ENCODE peak calls at places on chromosome 4, in eight cellular contexts. One of them, this sample, is unnamed.

GRCh38 chr4:112704991-112705845 is 68.3 kb downstream of the LARP7 start:
- DNase-seq in tibial artery: peak; percentile 28
- DNase-seq in heart right ventricle: peak; percentile 38
- DNase-seq in tibial nerve: no peak
- DNase-seq in heart left ventricle: peak; percentile 64
- DNase-seq in brain microvascular endothelial cell: peak; percentile 77
- DNase-seq in A549: peak; percentile 18
- DNase-seq in HFF-Myc: no peak
- DNase-seq in this sample: peak; percentile 82

GRCh38 chr4:153497091-153497531 is 31.0 kb downstream of the TMEM131L start:
- DNase-seq in tibial artery: no peak
- DNase-seq in heart right ventricle: no peak
- DNase-seq in tibial nerve: no peak
- DNase-seq in heart left ventricle: no peak
- DNase-seq in brain microvascular endothelial cell: peak; percentile 26
- DNase-seq in A549: no peak
- DNase-seq in HFF-Myc: no peak
- DNase-seq in this sample: peak; percentile 46

GRCh38 chr4:164596318-164596878 is 157.5 kb upstream of the SMIM31 start:
- DNase-seq in tibial artery: no peak
- DNase-seq in heart right ventricle: no peak
- DNase-seq in tibial nerve: no peak
- DNase-seq in heart left ventricle: no peak
- DNase-seq in brain microvascular endothelial cell: no peak
- DNase-seq in A549: no peak
- DNase-seq in HFF-Myc: no peak
- DNase-seq in this sample: no peak

GRCh38 chr4:119729815-119730643 is 101.4 kb upstream of the PDE5A start:
- DNase-seq in tibial artery: peak; percentile 43
- DNase-seq in heart right ventricle: peak; percentile 55
- DNase-seq in tibial nerve: no peak
- DNase-seq in heart left ventricle: peak; percentile 66
- DNase-seq in brain microvascular endothelial cell: peak; percentile 98
- DNase-seq in A549: peak; percentile 26
- DNase-seq in HFF-Myc: peak; percentile 82
- DNase-seq in this sample: peak; percentile 90

GRCh38 chr4:115537387-115537786 is 424.0 kb upstream of the NDST4 start:
- DNase-seq in tibial artery: no peak
- DNase-seq in heart right ventricle: no peak
- DNase-seq in tibial nerve: no peak
- DNase-seq in heart left ventricle: no peak
- DNase-seq in brain microvascular endothelial cell: no peak
- DNase-seq in A549: no peak
- DNase-seq in HFF-Myc: no peak
- DNase-seq in this sample: peak; percentile 46

GRCh38 chr4:163132469-163133222 is 34.0 kb downstream of the NAF1 start:
- DNase-seq in tibial artery: no peak
- DNase-seq in heart right ventricle: no peak
- DNase-seq in tibial nerve: no peak
- DNase-seq in heart left ventricle: no peak
- DNase-seq in brain microvascular endothelial cell: no peak
- DNase-seq in A549: no peak
- DNase-seq in HFF-Myc: no peak
- DNase-seq in this sample: no peak

GRCh38 chr4:57652765-57653164 is 542.6 kb upstream of the IGFBP7 start:
- DNase-seq in tibial artery: no peak
- DNase-seq in heart right ventricle: no peak
- DNase-seq in tibial nerve: no peak
- DNase-seq in heart left ventricle: no peak
- DNase-seq in brain microvascular endothelial cell: no peak
- DNase-seq in A549: no peak
- DNase-seq in HFF-Myc: no peak
- DNase-seq in this sample: no peak

GRCh38 chr4:80685219-80685618 is 345.3 kb upstream of the BMP3 start:
- DNase-seq in tibial artery: no peak
- DNase-seq in heart right ventricle: no peak
- DNase-seq in tibial nerve: no peak
- DNase-seq in heart left ventricle: no peak
- DNase-seq in brain microvascular endothelial cell: no peak
- DNase-seq in A549: no peak
- DNase-seq in HFF-Myc: no peak
- DNase-seq in this sample: no peak

GRCh38 chr4:111652986-111653385 is 492.3 kb upstream of the FAM241A start:
- DNase-seq in tibial artery: no peak
- DNase-seq in heart right ventricle: no peak
- DNase-seq in tibial nerve: no peak
- DNase-seq in heart left ventricle: no peak
- DNase-seq in brain microvascular endothelial cell: no peak
- DNase-seq in A549: no peak
- DNase-seq in HFF-Myc: no peak
- DNase-seq in this sample: no peak

GRCh38 chr4:2300431-2300861 is 38.5 kb upstream of the MXD4 start:
- DNase-seq in tibial artery: no peak
- DNase-seq in heart right ventricle: no peak
- DNase-seq in tibial nerve: no peak
- DNase-seq in heart left ventricle: peak; percentile 14
- DNase-seq in brain microvascular endothelial cell: no peak
- DNase-seq in A549: no peak
- DNase-seq in HFF-Myc: no peak
- DNase-seq in this sample: no peak

GRCh38 chr4:93394488-93395185 is 433.9 kb upstream of the ATOH1 start:
- DNase-seq in tibial artery: no peak
- DNase-seq in heart right ventricle: no peak
- DNase-seq in tibial nerve: no peak
- DNase-seq in heart left ventricle: no peak
- DNase-seq in brain microvascular endothelial cell: peak; percentile 2
- DNase-seq in A549: no peak
- DNase-seq in HFF-Myc: no peak
- DNase-seq in this sample: peak; percentile 40

GRCh38 chr4:17966312-17966711 is 55.2 kb downstream of the LCORL start:
- DNase-seq in tibial artery: no peak
- DNase-seq in heart right ventricle: no peak
- DNase-seq in tibial nerve: no peak
- DNase-seq in heart left ventricle: no peak
- DNase-seq in brain microvascular endothelial cell: no peak
- DNase-seq in A549: no peak
- DNase-seq in HFF-Myc: no peak
- DNase-seq in this sample: no peak

GRCh38 chr4:98976716-98977115 is 18.8 kb upstream of the METAP1 start:
- DNase-seq in tibial artery: no peak
- DNase-seq in heart right ventricle: no peak
- DNase-seq in tibial nerve: no peak
- DNase-seq in heart left ventricle: no peak
- DNase-seq in brain microvascular endothelial cell: peak; percentile 76
- DNase-seq in A549: no peak
- DNase-seq in HFF-Myc: no peak
- DNase-seq in this sample: peak; percentile 23

GRCh38 chr4:19177616-19178015 is 1074.1 kb upstream of the SLIT2 start:
- DNase-seq in tibial artery: no peak
- DNase-seq in heart right ventricle: no peak
- DNase-seq in tibial nerve: no peak
- DNase-seq in heart left ventricle: no peak
- DNase-seq in brain microvascular endothelial cell: peak; percentile 44
- DNase-seq in A549: no peak
- DNase-seq in HFF-Myc: no peak
- DNase-seq in this sample: no peak

GRCh38 chr4:85780664-85781063 is 305.7 kb downstream of the ARHGAP24 start:
- DNase-seq in tibial artery: no peak
- DNase-seq in heart right ventricle: no peak
- DNase-seq in tibial nerve: no peak
- DNase-seq in heart left ventricle: no peak
- DNase-seq in brain microvascular endothelial cell: peak; percentile 67
- DNase-seq in A549: no peak
- DNase-seq in HFF-Myc: no peak
- DNase-seq in this sample: peak; percentile 69

GRCh38 chr4:123031664-123032063 is 109.3 kb upstream of the NUDT6 start:
- DNase-seq in tibial artery: no peak
- DNase-seq in heart right ventricle: no peak
- DNase-seq in tibial nerve: no peak
- DNase-seq in heart left ventricle: no peak
- DNase-seq in brain microvascular endothelial cell: no peak
- DNase-seq in A549: no peak
- DNase-seq in HFF-Myc: no peak
- DNase-seq in this sample: no peak

GRCh38 chr4:128315756-128316520 is 28.3 kb upstream of the PGRMC2 start:
- DNase-seq in tibial artery: no peak
- DNase-seq in heart right ventricle: no peak
- DNase-seq in tibial nerve: no peak
- DNase-seq in heart left ventricle: no peak
- DNase-seq in brain microvascular endothelial cell: no peak
- DNase-seq in A549: no peak
- DNase-seq in HFF-Myc: no peak
- DNase-seq in this sample: no peak

GRCh38 chr4:1500966-1501753 is 94.9 kb upstream of the NKX1-1 start:
- DNase-seq in tibial artery: no peak
- DNase-seq in heart right ventricle: no peak
- DNase-seq in tibial nerve: no peak
- DNase-seq in heart left ventricle: peak; percentile 7
- DNase-seq in brain microvascular endothelial cell: no peak
- DNase-seq in A549: no peak
- DNase-seq in HFF-Myc: no peak
- DNase-seq in this sample: no peak

GRCh38 chr4:12265554-12265953 is 836.9 kb upstream of the HS3ST1 start:
- DNase-seq in tibial artery: no peak
- DNase-seq in heart right ventricle: no peak
- DNase-seq in tibial nerve: no peak
- DNase-seq in heart left ventricle: no peak
- DNase-seq in brain microvascular endothelial cell: no peak
- DNase-seq in A549: no peak
- DNase-seq in HFF-Myc: no peak
- DNase-seq in this sample: no peak

GRCh38 chr4:87038837-87039715 is 104.3 kb downstream of the AFF1 start:
- DNase-seq in tibial artery: peak; percentile 86
- DNase-seq in heart right ventricle: peak; percentile 71
- DNase-seq in tibial nerve: no peak
- DNase-seq in heart left ventricle: peak; percentile 81
- DNase-seq in brain microvascular endothelial cell: peak; percentile 90
- DNase-seq in A549: peak; percentile 54
- DNase-seq in HFF-Myc: no peak
- DNase-seq in this sample: peak; percentile 98

GRCh38 chr4:89108068-89108467 is 3.3 kb upstream of the TIGD2 start:
- DNase-seq in tibial artery: no peak
- DNase-seq in heart right ventricle: no peak
- DNase-seq in tibial nerve: no peak
- DNase-seq in heart left ventricle: no peak
- DNase-seq in brain microvascular endothelial cell: no peak
- DNase-seq in A549: no peak
- DNase-seq in HFF-Myc: no peak
- DNase-seq in this sample: no peak

DNA sequence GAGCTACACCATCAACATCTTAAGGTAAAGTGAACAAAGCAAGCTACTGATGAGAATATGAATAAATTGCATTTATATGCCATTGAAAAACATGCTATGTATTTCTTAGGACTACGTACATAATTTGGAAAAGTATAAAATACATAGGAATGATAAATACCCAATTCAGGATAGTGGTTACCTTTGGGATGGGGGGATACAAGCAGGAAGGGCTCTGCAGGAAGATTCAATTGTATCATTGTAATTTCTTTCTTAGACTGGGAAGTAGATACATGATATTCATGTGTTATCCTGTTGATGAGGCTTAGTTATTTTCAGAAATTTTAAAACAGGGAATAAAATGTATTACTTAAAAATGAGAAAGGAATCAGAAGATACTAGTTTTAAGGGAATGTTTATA is 43.4 kb downstream of the TRAPPC11 start:
- DNase-seq in tibial artery: no peak
- DNase-seq in heart right ventricle: no peak
- DNase-seq in tibial nerve: no peak
- DNase-seq in heart left ventricle: no peak
- DNase-seq in brain microvascular endothelial cell: no peak
- DNase-seq in A549: no peak
- DNase-seq in HFF-Myc: no peak
- DNase-seq in this sample: no peak
- H3K4me3 ChIP-seq in tibial artery: no peak overlapping the region
- H3K4me3 ChIP-seq in heart right ventricle: no peak overlapping the region
- H3K4me3 ChIP-seq in tibial nerve: no peak overlapping the region
- H3K4me3 ChIP-seq in heart left ventricle: no peak overlapping the region
- H3K4me3 ChIP-seq in brain microvascular endothelial cell: no peak overlapping the region
- H3K4me3 ChIP-seq in A549: no peak overlapping the region
- H3K4me3 ChIP-seq in HFF-Myc: no peak overlapping the region
- H3K4me3 ChIP-seq in this sample: no peak overlapping the region

GRCh38 chr4:140704964-140705363 is 51.2 kb downstream of the TBC1D9 start:
- DNase-seq in tibial artery: no peak
- DNase-seq in heart right ventricle: no peak
- DNase-seq in tibial nerve: no peak
- DNase-seq in heart left ventricle: no peak
- DNase-seq in brain microvascular endothelial cell: no peak
- DNase-seq in A549: no peak
- DNase-seq in HFF-Myc: no peak
- DNase-seq in this sample: no peak
- H3K4me3 ChIP-seq in tibial artery: no peak overlapping the region
- H3K4me3 ChIP-seq in heart right ventricle: no peak overlapping the region
- H3K4me3 ChIP-seq in tibial nerve: no peak overlapping the region
- H3K4me3 ChIP-seq in heart left ventricle: no peak overlapping the region
- H3K4me3 ChIP-seq in brain microvascular endothelial cell: no peak overlapping the region
- H3K4me3 ChIP-seq in A549: no peak overlapping the region
- H3K4me3 ChIP-seq in HFF-Myc: no peak overlapping the region
- H3K4me3 ChIP-seq in this sample: no peak overlapping the region

DNA sequence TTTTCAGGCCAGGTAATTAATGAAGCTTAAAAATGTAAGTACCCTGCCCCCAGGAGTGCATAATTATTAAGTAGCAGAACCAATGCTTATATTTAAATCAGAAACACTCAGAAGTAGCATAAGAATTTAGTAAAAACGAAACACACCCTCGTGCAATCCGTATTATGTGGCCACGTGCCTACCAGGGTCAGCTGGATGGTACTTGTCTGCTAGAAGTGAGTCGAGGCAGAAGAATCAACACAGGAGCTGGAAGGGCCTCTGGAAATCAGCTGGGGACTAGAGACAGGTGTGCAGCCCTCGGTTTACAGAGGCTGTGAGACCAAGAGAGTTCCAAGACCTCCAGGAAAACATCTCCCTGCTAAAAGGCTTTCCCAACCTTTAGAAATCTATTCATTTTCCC is 559 bp upstream of the FAM47E start:
- DNase-seq in tibial artery: no peak
- DNase-seq in heart right ventricle: no peak
- DNase-seq in tibial nerve: no peak
- DNase-seq in heart left ventricle: no peak
- DNase-seq in brain microvascular endothelial cell: no peak
- DNase-seq in A549: peak; percentile 6
- DNase-seq in HFF-Myc: no peak
- DNase-seq in this sample: no peak
- H3K4me3 ChIP-seq in tibial artery: peak overlapping the region; percentile 57
- H3K4me3 ChIP-seq in heart right ventricle: peak overlapping the region; percentile 74
- H3K4me3 ChIP-seq in tibial nerve: peak overlapping the region; percentile 51
- H3K4me3 ChIP-seq in heart left ventricle: peak overlapping the region; percentile 61
- H3K4me3 ChIP-seq in brain microvascular endothelial cell: peak overlapping the region; percentile 53
- H3K4me3 ChIP-seq in A549: peak overlapping the region; percentile 57
- H3K4me3 ChIP-seq in HFF-Myc: peak overlapping the region; percentile 39
- H3K4me3 ChIP-seq in this sample: peak overlapping the region; percentile 71

GRCh38 chr4:177228599-177228998 is 81.1 kb upstream of the NEIL3 start:
- DNase-seq in tibial artery: no peak
- DNase-seq in heart right ventricle: no peak
- DNase-seq in tibial nerve: no peak
- DNase-seq in heart left ventricle: no peak
- DNase-seq in brain microvascular endothelial cell: no peak
- DNase-seq in A549: no peak
- DNase-seq in HFF-Myc: no peak
- DNase-seq in this sample: no peak
- H3K4me3 ChIP-seq in tibial artery: no peak overlapping the region
- H3K4me3 ChIP-seq in heart right ventricle: peak overlapping the region; percentile 46
- H3K4me3 ChIP-seq in tibial nerve: no peak overlapping the region
- H3K4me3 ChIP-seq in heart left ventricle: no peak overlapping the region
- H3K4me3 ChIP-seq in brain microvascular endothelial cell: no peak overlapping the region
- H3K4me3 ChIP-seq in A549: no peak overlapping the region
- H3K4me3 ChIP-seq in HFF-Myc: no peak overlapping the region
- H3K4me3 ChIP-seq in this sample: peak overlapping the region; percentile 69